ENCODE peak calls at places on chromosomes 7 and 10, in eight cellular contexts. One of them, this sample, is unnamed.

GRCh38 chr10:13139150-13139549 is 22.2 kb upstream of the MCM10 start:
- DNase-seq in AG10803: no peak
- DNase-seq in adrenal gland: no peak
- DNase-seq in CD8-positive, alpha-beta T cell: no peak
- DNase-seq in HT1080: no peak
- DNase-seq in activated T-cell treated with anti-CD3 and anti-CD28 coated beads, Interleukin-2, amount 50 U/mL, for 48 hours: no peak
- DNase-seq in GM12865: no peak
- DNase-seq in posterior cingulate gyrus: no peak
- DNase-seq in this sample: no peak

GRCh38 chr7:55140981-55141278 is 122.1 kb downstream of the EGFR start:
- DNase-seq in activated T-cell treated with anti-CD3 and anti-CD28 coated beads, Interleukin-2, amount 50 U/mL, for 48 hours: no peak
- DNase-seq in GM12865: no peak
- DNase-seq in adrenal gland: no peak
- DNase-seq in HT1080: no peak
- DNase-seq in posterior cingulate gyrus: no peak
- DNase-seq in CD8-positive, alpha-beta T cell: no peak
- DNase-seq in AG10803: no peak
- DNase-seq in this sample: no peak

GRCh38 chr10:109961181-109962001 is 38.1 kb upstream of the XPNPEP1 start:
- DNase-seq in activated T-cell treated with anti-CD3 and anti-CD28 coated beads, Interleukin-2, amount 50 U/mL, for 48 hours: no peak
- DNase-seq in CD8-positive, alpha-beta T cell: no peak
- DNase-seq in posterior cingulate gyrus: no peak
- DNase-seq in AG10803: no peak
- DNase-seq in GM12865: no peak
- DNase-seq in adrenal gland: no peak
- DNase-seq in HT1080: peak; percentile 34
- DNase-seq in this sample: peak; percentile 32

GRCh38 chr10:60729106-60729505 is 49.2 kb upstream of the CDK1 start:
- DNase-seq in AG10803: no peak
- DNase-seq in posterior cingulate gyrus: no peak
- DNase-seq in HT1080: no peak
- DNase-seq in activated T-cell treated with anti-CD3 and anti-CD28 coated beads, Interleukin-2, amount 50 U/mL, for 48 hours: no peak
- DNase-seq in adrenal gland: no peak
- DNase-seq in GM12865: no peak
- DNase-seq in CD8-positive, alpha-beta T cell: no peak
- DNase-seq in this sample: no peak

GRCh38 chr7:102098986-102099385 is 187.7 kb upstream of the SH2B2 start:
- DNase-seq in GM12865: no peak
- DNase-seq in adrenal gland: no peak
- DNase-seq in CD8-positive, alpha-beta T cell: no peak
- DNase-seq in HT1080: no peak
- DNase-seq in AG10803: no peak
- DNase-seq in activated T-cell treated with anti-CD3 and anti-CD28 coated beads, Interleukin-2, amount 50 U/mL, for 48 hours: no peak
- DNase-seq in posterior cingulate gyrus: no peak
- DNase-seq in this sample: no peak

GRCh38 chr7:24843821-24844449 is 86.7 kb upstream of the GSDME start:
- DNase-seq in adrenal gland: no peak
- DNase-seq in activated T-cell treated with anti-CD3 and anti-CD28 coated beads, Interleukin-2, amount 50 U/mL, for 48 hours: no peak
- DNase-seq in AG10803: no peak
- DNase-seq in HT1080: no peak
- DNase-seq in CD8-positive, alpha-beta T cell: no peak
- DNase-seq in GM12865: no peak
- DNase-seq in posterior cingulate gyrus: no peak
- DNase-seq in this sample: no peak

GRCh38 chr10:71965623-71966022 is 1.4 kb downstream of the CHST3 start:
- DNase-seq in posterior cingulate gyrus: no peak
- DNase-seq in adrenal gland: no peak
- DNase-seq in GM12865: no peak
- DNase-seq in CD8-positive, alpha-beta T cell: no peak
- DNase-seq in HT1080: no peak
- DNase-seq in AG10803: no peak
- DNase-seq in activated T-cell treated with anti-CD3 and anti-CD28 coated beads, Interleukin-2, amount 50 U/mL, for 48 hours: no peak
- DNase-seq in this sample: no peak

GRCh38 chr10:103663802-103664201 is 170.3 kb downstream of the NEURL1 start:
- DNase-seq in CD8-positive, alpha-beta T cell: no peak
- DNase-seq in GM12865: no peak
- DNase-seq in posterior cingulate gyrus: peak; percentile 96
- DNase-seq in AG10803: peak; percentile 29
- DNase-seq in activated T-cell treated with anti-CD3 and anti-CD28 coated beads, Interleukin-2, amount 50 U/mL, for 48 hours: no peak
- DNase-seq in adrenal gland: no peak
- DNase-seq in HT1080: no peak
- DNase-seq in this sample: no peak

GRCh38 chr7:112905413-112905812 is 115.2 kb upstream of the TMEM168 start:
- DNase-seq in GM12865: no peak
- DNase-seq in adrenal gland: no peak
- DNase-seq in AG10803: no peak
- DNase-seq in posterior cingulate gyrus: no peak
- DNase-seq in activated T-cell treated with anti-CD3 and anti-CD28 coated beads, Interleukin-2, amount 50 U/mL, for 48 hours: no peak
- DNase-seq in CD8-positive, alpha-beta T cell: no peak
- DNase-seq in HT1080: no peak
- DNase-seq in this sample: no peak

GRCh38 chr10:104638861-104639594 is 2.1 kb upstream of the SORCS3 start:
- DNase-seq in posterior cingulate gyrus: no peak
- DNase-seq in adrenal gland: no peak
- DNase-seq in CD8-positive, alpha-beta T cell: no peak
- DNase-seq in AG10803: no peak
- DNase-seq in activated T-cell treated with anti-CD3 and anti-CD28 coated beads, Interleukin-2, amount 50 U/mL, for 48 hours: peak; percentile 20
- DNase-seq in GM12865: no peak
- DNase-seq in HT1080: no peak
- DNase-seq in this sample: no peak

GRCh38 chr7:111459757-111460280 is 102.5 kb downstream of the IMMP2L start:
- DNase-seq in HT1080: no peak
- DNase-seq in adrenal gland: no peak
- DNase-seq in activated T-cell treated with anti-CD3 and anti-CD28 coated beads, Interleukin-2, amount 50 U/mL, for 48 hours: no peak
- DNase-seq in GM12865: no peak
- DNase-seq in AG10803: peak; percentile 22
- DNase-seq in CD8-positive, alpha-beta T cell: no peak
- DNase-seq in posterior cingulate gyrus: no peak
- DNase-seq in this sample: peak; percentile 76

GRCh38 chr10:122702271-122702670 is 2.6 kb upstream of the C10orf120 start:
- DNase-seq in posterior cingulate gyrus: no peak
- DNase-seq in HT1080: no peak
- DNase-seq in CD8-positive, alpha-beta T cell: no peak
- DNase-seq in GM12865: no peak
- DNase-seq in activated T-cell treated with anti-CD3 and anti-CD28 coated beads, Interleukin-2, amount 50 U/mL, for 48 hours: no peak
- DNase-seq in adrenal gland: no peak
- DNase-seq in AG10803: no peak
- DNase-seq in this sample: no peak

GRCh38 chr7:151813445-151813844 is 63.5 kb downstream of the PRKAG2 start:
- DNase-seq in AG10803: no peak
- DNase-seq in CD8-positive, alpha-beta T cell: no peak
- DNase-seq in GM12865: no peak
- DNase-seq in activated T-cell treated with anti-CD3 and anti-CD28 coated beads, Interleukin-2, amount 50 U/mL, for 48 hours: no peak
- DNase-seq in HT1080: no peak
- DNase-seq in adrenal gland: no peak
- DNase-seq in posterior cingulate gyrus: no peak
- DNase-seq in this sample: no peak

GRCh38 chr7:122770943-122771342 is 68.2 kb upstream of the RNF148 start:
- DNase-seq in adrenal gland: peak; percentile 5
- DNase-seq in HT1080: no peak
- DNase-seq in posterior cingulate gyrus: no peak
- DNase-seq in CD8-positive, alpha-beta T cell: no peak
- DNase-seq in activated T-cell treated with anti-CD3 and anti-CD28 coated beads, Interleukin-2, amount 50 U/mL, for 48 hours: no peak
- DNase-seq in AG10803: no peak
- DNase-seq in GM12865: no peak
- DNase-seq in this sample: no peak

GRCh38 chr10:124291009-124291671 is 127.6 kb downstream of the OAT start:
- DNase-seq in activated T-cell treated with anti-CD3 and anti-CD28 coated beads, Interleukin-2, amount 50 U/mL, for 48 hours: no peak
- DNase-seq in CD8-positive, alpha-beta T cell: no peak
- DNase-seq in adrenal gland: peak; percentile 53
- DNase-seq in posterior cingulate gyrus: peak; percentile 81
- DNase-seq in HT1080: no peak
- DNase-seq in AG10803: no peak
- DNase-seq in GM12865: no peak
- DNase-seq in this sample: no peak

GRCh38 chr10:110311357-110311949 is 6.7 kb upstream of the SMNDC1 start:
- DNase-seq in adrenal gland: peak; percentile 77
- DNase-seq in GM12865: peak; percentile 69
- DNase-seq in HT1080: peak; percentile 64
- DNase-seq in activated T-cell treated with anti-CD3 and anti-CD28 coated beads, Interleukin-2, amount 50 U/mL, for 48 hours: peak; percentile 66
- DNase-seq in CD8-positive, alpha-beta T cell: peak; percentile 18
- DNase-seq in posterior cingulate gyrus: no peak
- DNase-seq in AG10803: peak; percentile 56
- DNase-seq in this sample: peak; percentile 75

GRCh38 chr10:49767752-49768151 is 5.6 kb upstream of the OGDHL start:
- DNase-seq in CD8-positive, alpha-beta T cell: no peak
- DNase-seq in adrenal gland: no peak
- DNase-seq in posterior cingulate gyrus: no peak
- DNase-seq in HT1080: no peak
- DNase-seq in activated T-cell treated with anti-CD3 and anti-CD28 coated beads, Interleukin-2, amount 50 U/mL, for 48 hours: no peak
- DNase-seq in AG10803: no peak
- DNase-seq in GM12865: no peak
- DNase-seq in this sample: no peak

GRCh38 chr7:141225916-141226618 is 152.2 kb downstream of the TMEM178B start:
- DNase-seq in GM12865: peak; percentile 43
- DNase-seq in AG10803: no peak
- DNase-seq in posterior cingulate gyrus: no peak
- DNase-seq in activated T-cell treated with anti-CD3 and anti-CD28 coated beads, Interleukin-2, amount 50 U/mL, for 48 hours: no peak
- DNase-seq in CD8-positive, alpha-beta T cell: no peak
- DNase-seq in adrenal gland: no peak
- DNase-seq in HT1080: peak; percentile 22
- DNase-seq in this sample: no peak

GRCh38 chr10:77927343-77928256 is 1.0 kb upstream of the DLG5 start:
- DNase-seq in CD8-positive, alpha-beta T cell: no peak
- DNase-seq in GM12865: no peak
- DNase-seq in activated T-cell treated with anti-CD3 and anti-CD28 coated beads, Interleukin-2, amount 50 U/mL, for 48 hours: no peak
- DNase-seq in AG10803: no peak
- DNase-seq in HT1080: no peak
- DNase-seq in adrenal gland: no peak
- DNase-seq in posterior cingulate gyrus: no peak
- DNase-seq in this sample: no peak

GRCh38 chr7:117098457-117098856 is 145.2 kb downstream of the ST7 start:
- DNase-seq in HT1080: peak; percentile 87
- DNase-seq in activated T-cell treated with anti-CD3 and anti-CD28 coated beads, Interleukin-2, amount 50 U/mL, for 48 hours: no peak
- DNase-seq in adrenal gland: no peak
- DNase-seq in posterior cingulate gyrus: no peak
- DNase-seq in CD8-positive, alpha-beta T cell: no peak
- DNase-seq in AG10803: peak; percentile 97
- DNase-seq in GM12865: no peak
- DNase-seq in this sample: peak; percentile 96

GRCh38 chr10:121949473-121949872 is 21.6 kb upstream of the ATE1 start:
- DNase-seq in GM12865: no peak
- DNase-seq in CD8-positive, alpha-beta T cell: no peak
- DNase-seq in activated T-cell treated with anti-CD3 and anti-CD28 coated beads, Interleukin-2, amount 50 U/mL, for 48 hours: no peak
- DNase-seq in adrenal gland: no peak
- DNase-seq in posterior cingulate gyrus: no peak
- DNase-seq in HT1080: no peak
- DNase-seq in AG10803: no peak
- DNase-seq in this sample: no peak

GRCh38 chr7:68969571-68969970 is 628.7 kb upstream of the AUTS2 start:
- DNase-seq in activated T-cell treated with anti-CD3 and anti-CD28 coated beads, Interleukin-2, amount 50 U/mL, for 48 hours: no peak
- DNase-seq in adrenal gland: no peak
- DNase-seq in HT1080: no peak
- DNase-seq in GM12865: no peak
- DNase-seq in CD8-positive, alpha-beta T cell: no peak
- DNase-seq in AG10803: peak; percentile 56
- DNase-seq in posterior cingulate gyrus: no peak
- DNase-seq in this sample: no peak

GRCh38 chr7:54747234-54747633 is 11.8 kb downstream of the SEC61G start:
- DNase-seq in adrenal gland: no peak
- DNase-seq in HT1080: no peak
- DNase-seq in posterior cingulate gyrus: no peak
- DNase-seq in CD8-positive, alpha-beta T cell: no peak
- DNase-seq in AG10803: no peak
- DNase-seq in GM12865: no peak
- DNase-seq in activated T-cell treated with anti-CD3 and anti-CD28 coated beads, Interleukin-2, amount 50 U/mL, for 48 hours: no peak
- DNase-seq in this sample: no peak

GRCh38 chr10:69101451-69102095 is 13.7 kb downstream of the SRGN start:
- DNase-seq in CD8-positive, alpha-beta T cell: peak; percentile 40
- DNase-seq in adrenal gland: no peak
- DNase-seq in GM12865: no peak
- DNase-seq in AG10803: no peak
- DNase-seq in posterior cingulate gyrus: no peak
- DNase-seq in HT1080: peak; percentile 93
- DNase-seq in activated T-cell treated with anti-CD3 and anti-CD28 coated beads, Interleukin-2, amount 50 U/mL, for 48 hours: no peak
- DNase-seq in this sample: peak; percentile 55

GRCh38 chr7:69596056-69596455 is 2.2 kb upstream of the AUTS2 start:
- DNase-seq in CD8-positive, alpha-beta T cell: no peak
- DNase-seq in activated T-cell treated with anti-CD3 and anti-CD28 coated beads, Interleukin-2, amount 50 U/mL, for 48 hours: no peak
- DNase-seq in AG10803: no peak
- DNase-seq in posterior cingulate gyrus: no peak
- DNase-seq in adrenal gland: no peak
- DNase-seq in GM12865: no peak
- DNase-seq in HT1080: no peak
- DNase-seq in this sample: no peak

GRCh38 chr10:122240401-122240800 is 30.7 kb upstream of the BTBD16 start:
- DNase-seq in HT1080: no peak
- DNase-seq in AG10803: no peak
- DNase-seq in CD8-positive, alpha-beta T cell: no peak
- DNase-seq in GM12865: no peak
- DNase-seq in adrenal gland: no peak
- DNase-seq in posterior cingulate gyrus: no peak
- DNase-seq in activated T-cell treated with anti-CD3 and anti-CD28 coated beads, Interleukin-2, amount 50 U/mL, for 48 hours: no peak
- DNase-seq in this sample: no peak

GRCh38 chr7:28298870-28299484 is 113.3 kb upstream of the CREB5 start:
- DNase-seq in HT1080: peak; percentile 50
- DNase-seq in CD8-positive, alpha-beta T cell: no peak
- DNase-seq in adrenal gland: peak; percentile 59
- DNase-seq in AG10803: peak; percentile 62
- DNase-seq in activated T-cell treated with anti-CD3 and anti-CD28 coated beads, Interleukin-2, amount 50 U/mL, for 48 hours: no peak
- DNase-seq in posterior cingulate gyrus: no peak
- DNase-seq in GM12865: no peak
- DNase-seq in this sample: peak; percentile 75

GRCh38 chr7:140214075-140214684 is 37.4 kb upstream of the KDM7A start:
- DNase-seq in adrenal gland: peak; percentile 5
- DNase-seq in HT1080: peak; percentile 18
- DNase-seq in CD8-positive, alpha-beta T cell: no peak
- DNase-seq in GM12865: peak; percentile 79
- DNase-seq in activated T-cell treated with anti-CD3 and anti-CD28 coated beads, Interleukin-2, amount 50 U/mL, for 48 hours: peak; percentile 43
- DNase-seq in AG10803: peak; percentile 31
- DNase-seq in posterior cingulate gyrus: no peak
- DNase-seq in this sample: peak; percentile 68

GRCh38 chr10:51297438-51297837 is 223.2 kb downstream of the PRKG1 start:
- DNase-seq in adrenal gland: no peak
- DNase-seq in activated T-cell treated with anti-CD3 and anti-CD28 coated beads, Interleukin-2, amount 50 U/mL, for 48 hours: no peak
- DNase-seq in CD8-positive, alpha-beta T cell: no peak
- DNase-seq in posterior cingulate gyrus: no peak
- DNase-seq in HT1080: peak; percentile 44
- DNase-seq in AG10803: peak; percentile 51
- DNase-seq in GM12865: no peak
- DNase-seq in this sample: peak; percentile 49

GRCh38 chr7:43621729-43622448 is 39.0 kb downstream of the STK17A start:
- DNase-seq in adrenal gland: no peak
- DNase-seq in activated T-cell treated with anti-CD3 and anti-CD28 coated beads, Interleukin-2, amount 50 U/mL, for 48 hours: no peak
- DNase-seq in AG10803: peak; percentile 53
- DNase-seq in GM12865: no peak
- DNase-seq in posterior cingulate gyrus: no peak
- DNase-seq in CD8-positive, alpha-beta T cell: no peak
- DNase-seq in HT1080: no peak
- DNase-seq in this sample: no peak

GRCh38 chr7:43869898-43870240 is 552 bp upstream of the MRPS24 start:
- DNase-seq in AG10803: peak; percentile 96
- DNase-seq in HT1080: peak; percentile 70
- DNase-seq in GM12865: no peak
- DNase-seq in posterior cingulate gyrus: no peak
- DNase-seq in activated T-cell treated with anti-CD3 and anti-CD28 coated beads, Interleukin-2, amount 50 U/mL, for 48 hours: peak; percentile 29
- DNase-seq in CD8-positive, alpha-beta T cell: no peak
- DNase-seq in adrenal gland: peak; percentile 74
- DNase-seq in this sample: peak; percentile 89

GRCh38 chr10:29189272-29189671 is 99.6 kb upstream of the LYZL1 start:
- DNase-seq in CD8-positive, alpha-beta T cell: no peak
- DNase-seq in HT1080: no peak
- DNase-seq in GM12865: no peak
- DNase-seq in adrenal gland: no peak
- DNase-seq in activated T-cell treated with anti-CD3 and anti-CD28 coated beads, Interleukin-2, amount 50 U/mL, for 48 hours: no peak
- DNase-seq in AG10803: peak; percentile 93
- DNase-seq in posterior cingulate gyrus: no peak
- DNase-seq in this sample: peak; percentile 90

GRCh38 chr10:78302989-78303854 is 269.6 kb downstream of the RPS24 start:
- DNase-seq in adrenal gland: peak; percentile 97
- DNase-seq in activated T-cell treated with anti-CD3 and anti-CD28 coated beads, Interleukin-2, amount 50 U/mL, for 48 hours: peak; percentile 97
- DNase-seq in CD8-positive, alpha-beta T cell: peak; percentile 95
- DNase-seq in HT1080: peak; percentile 96
- DNase-seq in AG10803: peak; percentile 93
- DNase-seq in GM12865: peak; percentile 95
- DNase-seq in posterior cingulate gyrus: peak; percentile 97
- DNase-seq in this sample: peak; percentile 80

GRCh38 chr7:6228363-6228762 is 44.1 kb downstream of the CYTH3 start:
- DNase-seq in GM12865: no peak
- DNase-seq in CD8-positive, alpha-beta T cell: no peak
- DNase-seq in HT1080: no peak
- DNase-seq in adrenal gland: no peak
- DNase-seq in activated T-cell treated with anti-CD3 and anti-CD28 coated beads, Interleukin-2, amount 50 U/mL, for 48 hours: no peak
- DNase-seq in AG10803: no peak
- DNase-seq in posterior cingulate gyrus: no peak
- DNase-seq in this sample: no peak

This sample was measured in fibroblast of the aortic adventitia.